ENCODE peak calls at places on chromosome 9, in five cellular contexts. One of them, this sample, is unnamed.

GRCh38 chr9:21549890-21550289 is 67.8 kb upstream of the IFNE start:
- DNase-seq in activated effector memory CD4-positive, alpha-beta T cell treated with Interleukin-2 at 50 U/mL for 16 hours: no peak
- DNase-seq in islet precursor cell: no peak
- DNase-seq in HTR-8/SVneo: no peak
- DNase-seq in midbrain: no peak
- DNase-seq in this sample: no peak

GRCh38 chr9:89779416-89779815 is 174.6 kb downstream of the GADD45G start:
- DNase-seq in activated effector memory CD4-positive, alpha-beta T cell treated with Interleukin-2 at 50 U/mL for 16 hours: no peak
- DNase-seq in islet precursor cell: no peak
- DNase-seq in HTR-8/SVneo: no peak
- DNase-seq in midbrain: no peak
- DNase-seq in this sample: no peak

GRCh38 chr9:84950879-84951811 is 281.6 kb downstream of the NTRK2 start:
- DNase-seq in activated effector memory CD4-positive, alpha-beta T cell treated with Interleukin-2 at 50 U/mL for 16 hours: no peak
- DNase-seq in islet precursor cell: no peak
- DNase-seq in HTR-8/SVneo: no peak
- DNase-seq in midbrain: no peak
- DNase-seq in this sample: no peak

GRCh38 chr9:90966475-90967150 is 165.0 kb downstream of the SYK start:
- DNase-seq in activated effector memory CD4-positive, alpha-beta T cell treated with Interleukin-2 at 50 U/mL for 16 hours: no peak
- DNase-seq in islet precursor cell: no peak
- DNase-seq in HTR-8/SVneo: no peak
- DNase-seq in midbrain: no peak
- DNase-seq in this sample: peak; percentile 76

GRCh38 chr9:89185980-89186379 is 7.4 kb upstream of the SHC3 start:
- DNase-seq in activated effector memory CD4-positive, alpha-beta T cell treated with Interleukin-2 at 50 U/mL for 16 hours: no peak
- DNase-seq in islet precursor cell: peak; percentile 81
- DNase-seq in HTR-8/SVneo: no peak
- DNase-seq in midbrain: no peak
- DNase-seq in this sample: peak; percentile 23

GRCh38 chr9:88418025-88418424 is 29.8 kb downstream of the SPIN1 start:
- DNase-seq in activated effector memory CD4-positive, alpha-beta T cell treated with Interleukin-2 at 50 U/mL for 16 hours: no peak
- DNase-seq in islet precursor cell: peak; percentile 57
- DNase-seq in HTR-8/SVneo: no peak
- DNase-seq in midbrain: no peak
- DNase-seq in this sample: no peak

GRCh38 chr9:2043243-2043642 is 28.1 kb downstream of the SMARCA2 start:
- DNase-seq in activated effector memory CD4-positive, alpha-beta T cell treated with Interleukin-2 at 50 U/mL for 16 hours: no peak
- DNase-seq in islet precursor cell: no peak
- DNase-seq in HTR-8/SVneo: no peak
- DNase-seq in midbrain: no peak
- DNase-seq in this sample: no peak

GRCh38 chr9:113309204-113309813 is 6.1 kb upstream of the RNF183 start:
- DNase-seq in activated effector memory CD4-positive, alpha-beta T cell treated with Interleukin-2 at 50 U/mL for 16 hours: no peak
- DNase-seq in islet precursor cell: no peak
- DNase-seq in HTR-8/SVneo: peak; percentile 54
- DNase-seq in midbrain: peak; percentile 47
- DNase-seq in this sample: peak; percentile 49

GRCh38 chr9:114789006-114789405 is 16.8 kb downstream of the TNFSF15 start:
- DNase-seq in activated effector memory CD4-positive, alpha-beta T cell treated with Interleukin-2 at 50 U/mL for 16 hours: no peak
- DNase-seq in islet precursor cell: no peak
- DNase-seq in HTR-8/SVneo: no peak
- DNase-seq in midbrain: no peak
- DNase-seq in this sample: no peak

GRCh38 chr9:21777701-21778100 is 24.7 kb upstream of the MTAP start:
- DNase-seq in activated effector memory CD4-positive, alpha-beta T cell treated with Interleukin-2 at 50 U/mL for 16 hours: no peak
- DNase-seq in islet precursor cell: no peak
- DNase-seq in HTR-8/SVneo: no peak
- DNase-seq in midbrain: no peak
- DNase-seq in this sample: peak; percentile 72